ENCODE peak calls at places on chromosome 5, in eight cellular contexts. One of them, this sample, is unnamed.

GRCh38 chr5:157431544-157432200 is 28.3 kb upstream of the NIPAL4 start:
- DNase-seq in CD8-positive, alpha-beta T cell: no peak
- DNase-seq in HL-60: peak; percentile 22
- DNase-seq in activated naive CD4-positive, alpha-beta T cell: no peak
- DNase-seq in left ventricle myocardium inferior: no peak
- DNase-seq in psoas muscle: no peak
- DNase-seq in GM23338: peak; percentile 65
- DNase-seq in GM06990: peak; percentile 21
- DNase-seq in this sample: no peak

GRCh38 chr5:95508550-95508949 is 46.2 kb downstream of the SKIC3 start:
- DNase-seq in CD8-positive, alpha-beta T cell: no peak
- DNase-seq in HL-60: no peak
- DNase-seq in activated naive CD4-positive, alpha-beta T cell: no peak
- DNase-seq in left ventricle myocardium inferior: no peak
- DNase-seq in psoas muscle: no peak
- DNase-seq in GM23338: no peak
- DNase-seq in GM06990: no peak
- DNase-seq in this sample: no peak

GRCh38 chr5:114450516-114450909 is 88.6 kb downstream of the KCNN2 start:
- DNase-seq in CD8-positive, alpha-beta T cell: no peak
- DNase-seq in HL-60: no peak
- DNase-seq in activated naive CD4-positive, alpha-beta T cell: no peak
- DNase-seq in left ventricle myocardium inferior: no peak
- DNase-seq in psoas muscle: no peak
- DNase-seq in GM23338: no peak
- DNase-seq in GM06990: no peak
- DNase-seq in this sample: no peak

GRCh38 chr5:91182763-91183162 is 200.4 kb downstream of the ARRDC3 start:
- DNase-seq in CD8-positive, alpha-beta T cell: no peak
- DNase-seq in HL-60: peak; percentile 70
- DNase-seq in activated naive CD4-positive, alpha-beta T cell: no peak
- DNase-seq in left ventricle myocardium inferior: no peak
- DNase-seq in psoas muscle: no peak
- DNase-seq in GM23338: peak; percentile 52
- DNase-seq in GM06990: peak; percentile 21
- DNase-seq in this sample: peak; percentile 1

GRCh38 chr5:38297830-38298608 is 39.7 kb downstream of the EGFLAM start:
- DNase-seq in CD8-positive, alpha-beta T cell: no peak
- DNase-seq in HL-60: no peak
- DNase-seq in activated naive CD4-positive, alpha-beta T cell: no peak
- DNase-seq in left ventricle myocardium inferior: no peak
- DNase-seq in psoas muscle: no peak
- DNase-seq in GM23338: no peak
- DNase-seq in GM06990: no peak
- DNase-seq in this sample: no peak

GRCh38 chr5:25544652-25545249 is 900.0 kb upstream of the CDH10 start:
- DNase-seq in CD8-positive, alpha-beta T cell: no peak
- DNase-seq in HL-60: peak; percentile 57
- DNase-seq in activated naive CD4-positive, alpha-beta T cell: no peak
- DNase-seq in left ventricle myocardium inferior: no peak
- DNase-seq in psoas muscle: no peak
- DNase-seq in GM23338: peak; percentile 89
- DNase-seq in GM06990: no peak
- DNase-seq in this sample: no peak

GRCh38 chr5:123285122-123286011 is 137.8 kb downstream of the CEP120 start:
- DNase-seq in CD8-positive, alpha-beta T cell: no peak
- DNase-seq in HL-60: no peak
- DNase-seq in activated naive CD4-positive, alpha-beta T cell: no peak
- DNase-seq in left ventricle myocardium inferior: no peak
- DNase-seq in psoas muscle: no peak
- DNase-seq in GM23338: peak; percentile 64
- DNase-seq in GM06990: no peak
- DNase-seq in this sample: no peak

GRCh38 chr5:173201636-173202265 is 33.3 kb downstream of the NKX2-5 start:
- DNase-seq in CD8-positive, alpha-beta T cell: no peak
- DNase-seq in HL-60: no peak
- DNase-seq in activated naive CD4-positive, alpha-beta T cell: no peak
- DNase-seq in left ventricle myocardium inferior: no peak
- DNase-seq in psoas muscle: no peak
- DNase-seq in GM23338: no peak
- DNase-seq in GM06990: no peak
- DNase-seq in this sample: peak; percentile 28

GRCh38 chr5:174724484-174725260 is at the start of gene MSX2:
- DNase-seq in CD8-positive, alpha-beta T cell: no peak
- DNase-seq in HL-60: no peak
- DNase-seq in activated naive CD4-positive, alpha-beta T cell: no peak
- DNase-seq in left ventricle myocardium inferior: peak; percentile 89
- DNase-seq in psoas muscle: peak; percentile 93
- DNase-seq in GM23338: peak; percentile 95
- DNase-seq in GM06990: no peak
- DNase-seq in this sample: peak; percentile 73

GRCh38 chr5:73768-74502 is 18.0 kb upstream of the PLEKHG4B start:
- DNase-seq in CD8-positive, alpha-beta T cell: no peak
- DNase-seq in HL-60: no peak
- DNase-seq in activated naive CD4-positive, alpha-beta T cell: no peak
- DNase-seq in left ventricle myocardium inferior: no peak
- DNase-seq in psoas muscle: no peak
- DNase-seq in GM23338: no peak
- DNase-seq in GM06990: no peak
- DNase-seq in this sample: no peak

GRCh38 chr5:88761269-88761880 is 121.6 kb downstream of the MEF2C start:
- DNase-seq in CD8-positive, alpha-beta T cell: no peak
- DNase-seq in HL-60: no peak
- DNase-seq in activated naive CD4-positive, alpha-beta T cell: no peak
- DNase-seq in left ventricle myocardium inferior: no peak
- DNase-seq in psoas muscle: no peak
- DNase-seq in GM23338: no peak
- DNase-seq in GM06990: peak; percentile 48
- DNase-seq in this sample: no peak

GRCh38 chr5:124043456-124043855 is 531.5 kb downstream of the CSNK1G3 start:
- DNase-seq in CD8-positive, alpha-beta T cell: no peak
- DNase-seq in HL-60: no peak
- DNase-seq in activated naive CD4-positive, alpha-beta T cell: no peak
- DNase-seq in left ventricle myocardium inferior: no peak
- DNase-seq in psoas muscle: no peak
- DNase-seq in GM23338: peak; percentile 50
- DNase-seq in GM06990: no peak
- DNase-seq in this sample: no peak

GRCh38 chr5:43573058-43573457 is 16.2 kb upstream of the PAIP1 start:
- DNase-seq in CD8-positive, alpha-beta T cell: no peak
- DNase-seq in HL-60: no peak
- DNase-seq in activated naive CD4-positive, alpha-beta T cell: no peak
- DNase-seq in left ventricle myocardium inferior: no peak
- DNase-seq in psoas muscle: no peak
- DNase-seq in GM23338: no peak
- DNase-seq in GM06990: no peak
- DNase-seq in this sample: no peak

GRCh38 chr5:176675676-176676360 is 28.5 kb downstream of the TSPAN17 start:
- DNase-seq in CD8-positive, alpha-beta T cell: no peak
- DNase-seq in HL-60: no peak
- DNase-seq in activated naive CD4-positive, alpha-beta T cell: no peak
- DNase-seq in left ventricle myocardium inferior: no peak
- DNase-seq in psoas muscle: no peak
- DNase-seq in GM23338: peak; percentile 86
- DNase-seq in GM06990: no peak
- DNase-seq in this sample: no peak

GRCh38 chr5:6457592-6457991 is 8.9 kb downstream of the UBE2QL1 start:
- DNase-seq in CD8-positive, alpha-beta T cell: no peak
- DNase-seq in HL-60: no peak
- DNase-seq in activated naive CD4-positive, alpha-beta T cell: no peak
- DNase-seq in left ventricle myocardium inferior: no peak
- DNase-seq in psoas muscle: no peak
- DNase-seq in GM23338: no peak
- DNase-seq in GM06990: no peak
- DNase-seq in this sample: no peak

GRCh38 chr5:175082866-175083590 is 358.6 kb downstream of the MSX2 start:
- DNase-seq in CD8-positive, alpha-beta T cell: no peak
- DNase-seq in HL-60: no peak
- DNase-seq in activated naive CD4-positive, alpha-beta T cell: no peak
- DNase-seq in left ventricle myocardium inferior: no peak
- DNase-seq in psoas muscle: no peak
- DNase-seq in GM23338: no peak
- DNase-seq in GM06990: no peak
- DNase-seq in this sample: no peak

GRCh38 chr5:54449923-54450322 is 5.6 kb upstream of the HSPB3 start:
- DNase-seq in CD8-positive, alpha-beta T cell: no peak
- DNase-seq in HL-60: no peak
- DNase-seq in activated naive CD4-positive, alpha-beta T cell: no peak
- DNase-seq in left ventricle myocardium inferior: no peak
- DNase-seq in psoas muscle: no peak
- DNase-seq in GM23338: no peak
- DNase-seq in GM06990: no peak
- DNase-seq in this sample: no peak

GRCh38 chr5:178069909-178070308 is 43.4 kb upstream of the N4BP3 start:
- DNase-seq in CD8-positive, alpha-beta T cell: peak; percentile 40
- DNase-seq in HL-60: peak; percentile 78
- DNase-seq in activated naive CD4-positive, alpha-beta T cell: peak; percentile 11
- DNase-seq in left ventricle myocardium inferior: no peak
- DNase-seq in psoas muscle: no peak
- DNase-seq in GM23338: peak; percentile 90
- DNase-seq in GM06990: no peak
- DNase-seq in this sample: no peak

GRCh38 chr5:115842089-115842881 is 550 bp downstream of the AP3S1 start:
- DNase-seq in CD8-positive, alpha-beta T cell: peak; percentile 25
- DNase-seq in HL-60: no peak
- DNase-seq in activated naive CD4-positive, alpha-beta T cell: no peak
- DNase-seq in left ventricle myocardium inferior: no peak
- DNase-seq in psoas muscle: no peak
- DNase-seq in GM23338: peak; percentile 75
- DNase-seq in GM06990: no peak
- DNase-seq in this sample: no peak

GRCh38 chr5:104241051-104241450 is 678.5 kb upstream of the NUDT12 start:
- DNase-seq in CD8-positive, alpha-beta T cell: no peak
- DNase-seq in HL-60: no peak
- DNase-seq in activated naive CD4-positive, alpha-beta T cell: no peak
- DNase-seq in left ventricle myocardium inferior: no peak
- DNase-seq in psoas muscle: no peak
- DNase-seq in GM23338: peak; percentile 10
- DNase-seq in GM06990: no peak
- DNase-seq in this sample: no peak

GRCh38 chr5:149278811-149279210 is 7.2 kb downstream of the AFAP1L1 start:
- DNase-seq in CD8-positive, alpha-beta T cell: no peak
- DNase-seq in HL-60: no peak
- DNase-seq in activated naive CD4-positive, alpha-beta T cell: no peak
- DNase-seq in left ventricle myocardium inferior: no peak
- DNase-seq in psoas muscle: no peak
- DNase-seq in GM23338: no peak
- DNase-seq in GM06990: no peak
- DNase-seq in this sample: no peak

GRCh38 chr5:88667187-88668141 is 215.5 kb downstream of the MEF2C start:
- DNase-seq in CD8-positive, alpha-beta T cell: no peak
- DNase-seq in HL-60: no peak
- DNase-seq in activated naive CD4-positive, alpha-beta T cell: no peak
- DNase-seq in left ventricle myocardium inferior: no peak
- DNase-seq in psoas muscle: no peak
- DNase-seq in GM23338: peak; percentile 94
- DNase-seq in GM06990: no peak
- DNase-seq in this sample: no peak

GRCh38 chr5:151492729-151493128 is 45.3 kb downstream of the SLC36A1 start:
- DNase-seq in CD8-positive, alpha-beta T cell: no peak
- DNase-seq in HL-60: peak; percentile 26
- DNase-seq in activated naive CD4-positive, alpha-beta T cell: no peak
- DNase-seq in left ventricle myocardium inferior: no peak
- DNase-seq in psoas muscle: no peak
- DNase-seq in GM23338: no peak
- DNase-seq in GM06990: no peak
- DNase-seq in this sample: no peak

GRCh38 chr5:80093796-80094195 is 58.6 kb downstream of the THBS4 start:
- DNase-seq in CD8-positive, alpha-beta T cell: no peak
- DNase-seq in HL-60: no peak
- DNase-seq in activated naive CD4-positive, alpha-beta T cell: no peak
- DNase-seq in left ventricle myocardium inferior: no peak
- DNase-seq in psoas muscle: no peak
- DNase-seq in GM23338: peak; percentile 54
- DNase-seq in GM06990: no peak
- DNase-seq in this sample: no peak

GRCh38 chr5:35438786-35439185 is 178.9 kb upstream of the SPEF2 start:
- DNase-seq in CD8-positive, alpha-beta T cell: no peak
- DNase-seq in HL-60: no peak
- DNase-seq in activated naive CD4-positive, alpha-beta T cell: no peak
- DNase-seq in left ventricle myocardium inferior: no peak
- DNase-seq in psoas muscle: no peak
- DNase-seq in GM23338: no peak
- DNase-seq in GM06990: no peak
- DNase-seq in this sample: no peak

GRCh38 chr5:135393229-135393628 is 5.8 kb downstream of the MACROH2A1 start:
- DNase-seq in CD8-positive, alpha-beta T cell: no peak
- DNase-seq in HL-60: peak; percentile 56
- DNase-seq in activated naive CD4-positive, alpha-beta T cell: no peak
- DNase-seq in left ventricle myocardium inferior: no peak
- DNase-seq in psoas muscle: no peak
- DNase-seq in GM23338: no peak
- DNase-seq in GM06990: no peak
- DNase-seq in this sample: no peak

GRCh38 chr5:95812100-95812472 is 10.4 kb downstream of the GLRX start:
- DNase-seq in CD8-positive, alpha-beta T cell: no peak
- DNase-seq in HL-60: no peak
- DNase-seq in activated naive CD4-positive, alpha-beta T cell: peak; percentile 11
- DNase-seq in left ventricle myocardium inferior: no peak
- DNase-seq in psoas muscle: peak; percentile 55
- DNase-seq in GM23338: no peak
- DNase-seq in GM06990: no peak
- DNase-seq in this sample: no peak

GRCh38 chr5:72268753-72269410 is 51.2 kb downstream of the MRPS27 start:
- DNase-seq in CD8-positive, alpha-beta T cell: peak; percentile 44
- DNase-seq in HL-60: peak; percentile 5
- DNase-seq in activated naive CD4-positive, alpha-beta T cell: no peak
- DNase-seq in left ventricle myocardium inferior: no peak
- DNase-seq in psoas muscle: no peak
- DNase-seq in GM23338: peak; percentile 85
- DNase-seq in GM06990: peak; percentile 30
- DNase-seq in this sample: no peak

GRCh38 chr5:149824851-149825250 is 94.7 kb downstream of the PPARGC1B start:
- DNase-seq in CD8-positive, alpha-beta T cell: no peak
- DNase-seq in HL-60: no peak
- DNase-seq in activated naive CD4-positive, alpha-beta T cell: no peak
- DNase-seq in left ventricle myocardium inferior: peak; percentile 49
- DNase-seq in psoas muscle: no peak
- DNase-seq in GM23338: no peak
- DNase-seq in GM06990: no peak
- DNase-seq in this sample: no peak

GRCh38 chr5:146599261-146599660 is 83.3 kb upstream of the GPR151 start:
- DNase-seq in CD8-positive, alpha-beta T cell: no peak
- DNase-seq in HL-60: no peak
- DNase-seq in activated naive CD4-positive, alpha-beta T cell: no peak
- DNase-seq in left ventricle myocardium inferior: no peak
- DNase-seq in psoas muscle: no peak
- DNase-seq in GM23338: no peak
- DNase-seq in GM06990: no peak
- DNase-seq in this sample: no peak

GRCh38 chr5:169006878-169007790 is 293.8 kb downstream of the SLIT3 start:
- DNase-seq in CD8-positive, alpha-beta T cell: no peak
- DNase-seq in HL-60: no peak
- DNase-seq in activated naive CD4-positive, alpha-beta T cell: no peak
- DNase-seq in left ventricle myocardium inferior: no peak
- DNase-seq in psoas muscle: no peak
- DNase-seq in GM23338: no peak
- DNase-seq in GM06990: no peak
- DNase-seq in this sample: no peak

GRCh38 chr5:77945874-77946273 is 169.7 kb upstream of the TBCA start:
- DNase-seq in CD8-positive, alpha-beta T cell: no peak
- DNase-seq in HL-60: no peak
- DNase-seq in activated naive CD4-positive, alpha-beta T cell: no peak
- DNase-seq in left ventricle myocardium inferior: no peak
- DNase-seq in psoas muscle: no peak
- DNase-seq in GM23338: no peak
- DNase-seq in GM06990: no peak
- DNase-seq in this sample: no peak